ENCODE peak calls at places on chromosomes 12 and 14, in seven cellular contexts. P, I, H, S, D, U and Z are unnamed samples.

GRCh38 chr12:53550595-53550994 is 43.3 kb upstream of the NPFF start:
- DNase-seq in I (no peak), U (no peak), H (no peak), D (peak; percentile 94), S (no peak), P (no peak), Z (no peak)

GRCh38 chr12:31041033-31041564 is 32.6 kb upstream of the DDX11 start:
- DNase-seq in P (no peak), I (no peak), S (no peak), U (no peak), D (no peak), H (no peak), Z (no peak)

GRCh38 chr14:102824832-102825231 is 47.6 kb downstream of the TRAF3 start:
- DNase-seq in I (no peak), U (no peak), D (peak; percentile 49), H (peak; percentile 54), S (no peak), P (no peak), Z (peak; percentile 93)

GRCh38 chr14:50039734-50040400 is 76.5 kb downstream of the VCPKMT start:
- DNase-seq in U (no peak), H (no peak), S (no peak), I (no peak), D (peak; percentile 93), P (no peak), Z (no peak)

GRCh38 chr12:132403636-132404434 is 74.4 kb upstream of the GALNT9 start:
- DNase-seq in S (no peak), H (no peak), I (no peak), U (no peak), P (no peak), D (no peak), Z (no peak)

GRCh38 chr12:116592116-116592637 is 33.0 kb downstream of the MAP1LC3B2 start:
- DNase-seq in I (no peak), U (no peak), H (no peak), S (no peak), P (no peak), D (no peak), Z (no peak)

GRCh38 chr12:31518680-31519227 is 72.2 kb downstream of the DENND5B start:
- DNase-seq in H (peak; percentile 93), I (no peak), P (no peak), U (no peak), S (no peak), D (peak; percentile 100), Z (peak; percentile 87)

GRCh38 chr14:50545618-50546017 is 13.2 kb upstream of the MAP4K5 start:
- DNase-seq in S (no peak), P (no peak), H (no peak), I (no peak), D (peak; percentile 11), U (no peak), Z (peak; percentile 57)

GRCh38 chr14:103871596-103872480 is 24.5 kb upstream of the PPP1R13B start:
- DNase-seq in H (no peak), S (no peak), P (peak; percentile 94), D (no peak), U (peak; percentile 78), I (peak; percentile 67), Z (peak; percentile 83)

GRCh38 chr14:64387232-64387737 is 868 bp upstream of the MTHFD1 start:
- DNase-seq in H (peak; percentile 32), U (no peak), P (no peak), D (peak; percentile 35), I (no peak), S (no peak), Z (peak; percentile 54)

GRCh38 chr14:50003213-50004021 is 110.5 kb downstream of the ARF6 start:
- DNase-seq in H (peak; percentile 70), D (peak; percentile 50), I (peak; percentile 60), U (peak; percentile 74), P (peak; percentile 67), S (peak; percentile 65), Z (peak; percentile 91)

GRCh38 chr14:56210570-56210969 is 92.4 kb downstream of the PELI2 start:
- DNase-seq in S (no peak), H (no peak), P (no peak), I (no peak), U (no peak), D (no peak), Z (no peak)

GRCh38 chr14:67428501-67429031 is 16.6 kb upstream of the PLEK2 start:
- DNase-seq in H (peak; percentile 59), S (no peak), U (no peak), D (peak; percentile 79), I (no peak), P (no peak), Z (peak; percentile 68)

GRCh38 chr12:10212623-10213131 is at the start of gene GABARAPL1:
- DNase-seq in S (no peak), P (peak; percentile 58), H (peak; percentile 87), I (peak; percentile 67), D (peak; percentile 94), U (peak; percentile 70), Z (peak; percentile 93)

GRCh38 chr12:98592825-98593322 is 612 bp upstream of the SLC25A3 start:
- DNase-seq in D (no peak), S (no peak), U (no peak), P (no peak), I (no peak), H (no peak), Z (peak; percentile 74)

GRCh38 chr12:49370539-49370938 is 3.3 kb downstream of the SPATS2 start:
- DNase-seq in I (no peak), S (no peak), U (no peak), H (no peak), D (no peak), P (no peak), Z (no peak)